ENCODE peak calls at places on chromosomes 11 and 22, in five cellular contexts. V, Z, J, T and H are unnamed samples.

GRCh38 chr11:65917434-65918210 is 1.2 kb downstream of the C11orf68 start:
- DNase-seq in J (no peak), Z (no peak), T (no peak), V (no peak), H (no peak)

GRCh38 chr11:78940500-78941225 is 366.0 kb upstream of the NARS2 start:
- DNase-seq in J (no peak), T (no peak), Z (no peak), V (no peak), H (no peak)

GRCh38 chr22:44461614-44462013 is 36.4 kb downstream of the RTL6 start:
- DNase-seq in V (no peak), Z (no peak), J (no peak), T (no peak), H (no peak)

GRCh38 chr11:73591050-73591449 is 6.9 kb downstream of the FAM168A start:
- DNase-seq in T (no peak), J (no peak), V (no peak), Z (no peak), H (no peak)

GRCh38 chr11:68538025-68538424 is 77.5 kb downstream of the PPP6R3 start:
- DNase-seq in Z (no peak), V (no peak), J (no peak), T (no peak), H (no peak)

GRCh38 chr22:22942511-22943329 is 55.1 kb downstream of the IGLL5 start:
- DNase-seq in J (peak; percentile 51), Z (peak; percentile 82), V (peak; percentile 71), T (peak; percentile 32), H (no peak)

GRCh38 chr11:1751999-1752906 is 1.9 kb upstream of the IFITM10 start:
- DNase-seq in Z (peak; percentile 8), V (no peak), T (no peak), J (no peak), H (no peak)

GRCh38 chr11:123235117-123235686 is 40.2 kb upstream of the CLMP start:
- DNase-seq in V (peak; percentile 57), Z (peak; percentile 50), J (no peak), T (no peak), H (no peak)

GRCh38 chr11:107787733-107788132 is 70.9 kb downstream of the SLC35F2 start:
- DNase-seq in J (no peak), T (no peak), Z (no peak), V (no peak), H (no peak)

GRCh38 chr11:117819096-117820040 is 5.2 kb downstream of the FXYD2 start:
- DNase-seq in Z (peak; percentile 76), V (peak; percentile 85), T (peak; percentile 59), J (peak; percentile 63), H (no peak)

GRCh38 chr11:7936615-7937014 is 4.9 kb downstream of the OR10A3 start:
- DNase-seq in V (no peak), T (peak; percentile 79), Z (peak; percentile 63), J (no peak), H (no peak)

GRCh38 chr22:47019012-47019790 is 256.8 kb downstream of the TBC1D22A start:
- DNase-seq in Z (no peak), V (peak; percentile 20), T (no peak), J (no peak), H (no peak)

GRCh38 chr11:68992743-68993255 is 12.0 kb upstream of the MRGPRD start:
- DNase-seq in J (no peak), V (no peak), Z (peak; percentile 1), T (no peak), H (no peak)

GRCh38 chr11:72930011-72930410 is 115.8 kb downstream of the ATG16L2 start:
- DNase-seq in Z (no peak), T (peak; percentile 26), J (peak; percentile 59), V (peak; percentile 55), H (no peak)

GRCh38 chr11:74325649-74326645 is 14.5 kb upstream of the P4HA3 start:
- DNase-seq in Z (peak; percentile 55), J (peak; percentile 94), V (peak; percentile 95), T (no peak), H (no peak)

GRCh38 chr22:31296258-31296657 is 4.0 kb upstream of the PIK3IP1 start:
- DNase-seq in Z (no peak), V (peak; percentile 73), J (peak; percentile 58), T (peak; percentile 95), H (no peak)

GRCh38 chr11:118397448-118397847 is 4.0 kb upstream of the ATP5MG start:
- DNase-seq in Z (no peak), J (no peak), T (no peak), V (no peak), H (no peak)

GRCh38 chr11:79648766-79649545 is 208.1 kb upstream of the TENM4 start:
- DNase-seq in V (no peak), Z (no peak), J (no peak), T (no peak), H (no peak)

GRCh38 chr11:72736452-72737069 is 15.6 kb downstream of the ARAP1 start:
- DNase-seq in V (peak; percentile 66), J (peak; percentile 77), Z (no peak), T (peak; percentile 88), H (no peak)

GRCh38 chr11:66069715-66070603 is at the start of gene PACS1:
- DNase-seq in T (no peak), J (peak; percentile 73), Z (peak; percentile 76), V (peak; percentile 88), H (no peak)

GRCh38 chr22:19448076-19448607 is 631 bp upstream of the C22orf39 start:
- DNase-seq in V (peak; percentile 70), T (peak; percentile 57), Z (peak; percentile 57), J (peak; percentile 43), H (peak; percentile 31)

GRCh38 chr11:82776377-82776776 is 42.7 kb upstream of the FAM181B start:
- DNase-seq in T (no peak), V (no peak), J (no peak), Z (no peak), H (no peak)

GRCh38 chr11:19938866-19939265 is 221.4 kb downstream of the DBX1 start:
- DNase-seq in T (peak; percentile 58), V (no peak), J (no peak), Z (no peak), H (no peak)

GRCh38 chr11:118572075-118572913 is at the start of gene ARCN1:
- DNase-seq in V (peak; percentile 77), T (peak; percentile 46), Z (peak; percentile 82), J (peak; percentile 73), H (no peak)

GRCh38 chr11:102047305-102047924 is at the start of gene CFAP300:
- DNase-seq in T (peak; percentile 26), V (peak; percentile 80), J (peak; percentile 33), Z (peak; percentile 85), H (no peak)

GRCh38 chr11:93085097-93085496 is 112.7 kb downstream of the SLC36A4 start:
- DNase-seq in V (no peak), T (no peak), Z (no peak), J (peak; percentile 44), H (no peak)

DNA sequence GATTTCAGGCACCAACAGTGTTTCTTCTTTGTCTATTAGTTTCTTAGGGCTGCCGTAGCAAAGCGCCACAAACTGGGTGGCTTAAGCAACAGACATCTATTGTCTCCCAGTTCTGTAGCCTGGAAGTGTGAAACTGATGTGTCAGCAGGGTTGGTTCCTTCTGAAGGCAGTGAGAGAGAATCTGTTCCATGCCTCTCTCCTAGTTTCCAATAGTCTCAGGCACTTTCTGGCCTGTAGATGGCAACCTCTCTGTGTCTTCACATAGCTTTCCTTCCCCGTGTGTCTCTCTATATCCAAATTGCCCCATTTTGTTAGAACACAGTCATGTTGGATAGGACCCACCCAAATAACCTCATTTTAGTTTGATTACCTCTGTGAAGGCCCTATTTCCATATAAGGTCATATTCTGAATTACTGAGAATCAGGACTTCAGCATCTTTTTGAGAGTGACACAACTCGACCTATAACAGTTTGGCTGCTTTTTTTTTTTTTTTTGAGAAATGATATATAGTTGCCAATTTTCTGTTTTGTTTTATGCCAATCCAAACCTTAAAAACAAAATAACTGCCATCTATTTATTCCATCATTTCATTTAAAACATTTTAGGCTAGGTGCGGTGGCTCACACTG is 108.2 kb downstream of the SLC36A4 start:
- DNase-seq in Z (peak; percentile 27), V (peak; percentile 53), J (peak; percentile 62), T (peak; percentile 61), H (peak; percentile 33)
- TF ChIP-seq CTCF in Z (peak; percentile 15), V (peak; percentile 72), J (peak; percentile 51), T (peak; percentile 58), H (peak; percentile 78)

GRCh38 chr11:99937330-99937729 is 749.8 kb upstream of the ARHGAP42 start:
- DNase-seq in V (no peak), Z (no peak), J (no peak), T (no peak), H (no peak)
- H3K4me3 ChIP-seq in V (no peak overlapping the region), Z (no peak overlapping the region), J (no peak overlapping the region), T (no peak overlapping the region), H (no peak overlapping the region)

DNA sequence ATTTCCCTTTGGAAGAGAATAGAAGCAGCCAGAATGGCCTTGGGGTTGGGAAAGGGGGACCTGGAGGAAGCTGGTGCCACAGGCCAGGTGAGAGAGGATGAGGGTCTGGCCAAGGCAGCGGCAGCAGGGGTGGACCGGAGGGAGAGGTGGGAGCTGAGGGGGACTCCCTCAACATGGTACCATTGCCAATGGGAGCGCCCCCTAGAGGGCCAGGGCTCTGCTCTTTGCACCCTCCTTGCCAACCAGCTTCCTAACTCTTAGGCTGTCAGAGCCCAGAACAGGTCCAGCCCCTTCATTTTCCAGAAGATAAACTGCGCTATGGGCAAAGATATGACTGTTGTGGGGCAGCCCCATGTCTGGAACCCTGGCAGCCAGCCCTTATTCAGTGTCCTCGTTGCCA is 185.0 kb downstream of the GRIK4 start:
- DNase-seq in T (no peak), V (no peak), J (no peak), Z (no peak), H (no peak)
- TF ChIP-seq CTCF in T (peak; percentile 14), V (no peak), J (no peak), Z (no peak), H (peak; percentile 28)

GRCh38 chr11:46380340-46381045 is 976 bp upstream of the MDK start:
- DNase-seq in T (no peak), Z (peak; percentile 87), J (no peak), V (peak; percentile 49), H (no peak)

GRCh38 chr11:46383404-46383758 is 1.9 kb downstream of the MDK start:
- DNase-seq in J (no peak), Z (no peak), T (no peak), V (no peak), H (no peak)

GRCh38 chr11:46382644-46383403 is 1.4 kb downstream of the MDK start:
- DNase-seq in J (peak; percentile 46), V (peak; percentile 63), T (no peak), Z (no peak), H (no peak)

GRCh38 chr11:46381046-46381835 is at the start of gene MDK:
- DNase-seq in Z (peak; percentile 39), T (no peak), V (no peak), J (no peak), H (no peak)

GRCh38 chr11:46381836-46382643 is 571 bp downstream of the MDK start:
- DNase-seq in Z (no peak), J (no peak), T (no peak), V (no peak), H (no peak)
- H3K4me3 ChIP-seq in Z (peak overlapping the region; percentile 83), J (peak overlapping the region; percentile 30), T (peak overlapping the region; percentile 39), V (peak overlapping the region; percentile 59), H (peak overlapping the region; percentile 50)